ENCODE peak calls at places on chromosomes 1 and 21, in eight cellular contexts. F, C, P, B, Z, V, R and I are unnamed samples.
A peak's percentile ranks its signal among the peaks of the same experiment; 100 is the strongest.

GRCh38 chr1:184866991-184867788 is 107.1 kb downstream of the NIBAN1 start:
- DNase-seq in F (no peak), C (peak; percentile 98), P (peak; percentile 10), B (no peak), Z (no peak), V (no peak), R (no peak), I (peak; percentile 44)

GRCh38 chr1:193418745-193419058 is 232.3 kb upstream of the B3GALT2 start:
- DNase-seq in F (no peak), C (no peak), P (no peak), B (no peak), Z (no peak), V (no peak), R (no peak), I (no peak)

GRCh38 chr1:167095368-167095767 is 1.5 kb downstream of the STYXL2 start:
- DNase-seq in F (no peak), C (peak; percentile 24), P (no peak), B (no peak), Z (peak; percentile 50), V (no peak), R (no peak), I (no peak)

GRCh38 chr1:12697406-12697805 is 18.5 kb upstream of the AADACL3 start:
- DNase-seq in F (no peak), C (no peak), P (no peak), B (no peak), Z (no peak), V (no peak), R (no peak), I (no peak)

GRCh38 chr1:199778324-199778955 is 249.1 kb upstream of the NR5A2 start:
- DNase-seq in F (no peak), C (no peak), P (no peak), B (no peak), Z (peak; percentile 21), V (no peak), R (no peak), I (no peak)

GRCh38 chr1:167752219-167752985 is 30.6 kb downstream of the MPZL1 start:
- DNase-seq in F (no peak), C (no peak), P (no peak), B (no peak), Z (no peak), V (no peak), R (no peak), I (no peak)

GRCh38 chr1:52917156-52917555 is 4.4 kb downstream of the ECHDC2 start:
- DNase-seq in F (no peak), C (peak; percentile 19), P (no peak), B (no peak), Z (no peak), V (no peak), R (no peak), I (no peak)

GRCh38 chr1:68322837-68323687 is 90.7 kb upstream of the WLS start:
- DNase-seq in F (no peak), C (peak; percentile 41), P (no peak), B (no peak), Z (no peak), V (peak; percentile 61), R (no peak), I (no peak)

GRCh38 chr1:74728736-74729135 is 4.1 kb downstream of the CRYZ start:
- DNase-seq in F (no peak), C (no peak), P (no peak), B (no peak), Z (no peak), V (no peak), R (no peak), I (no peak)

GRCh38 chr1:16178596-16179497 is 23.0 kb upstream of the EPHA2 start:
- DNase-seq in F (no peak), C (no peak), P (no peak), B (no peak), Z (no peak), V (no peak), R (no peak), I (no peak)

GRCh38 chr1:233289676-233290075 is 5.8 kb downstream of the PCNX2 start:
- DNase-seq in F (no peak), C (no peak), P (no peak), B (no peak), Z (no peak), V (no peak), R (no peak), I (no peak)
- H3K4me1 ChIP-seq in F (peaks cover 16% of the 10 kb centered on the region), C (no peaks in the 10 kb centered on the region), P (peaks cover 5% of the 10 kb centered on the region), B (peaks cover 10% of the 10 kb centered on the region), Z (no peaks in the 10 kb centered on the region), V (no peaks in the 10 kb centered on the region), R (no peaks in the 10 kb centered on the region), I (peaks cover 5% of the 10 kb centered on the region)

DNA sequence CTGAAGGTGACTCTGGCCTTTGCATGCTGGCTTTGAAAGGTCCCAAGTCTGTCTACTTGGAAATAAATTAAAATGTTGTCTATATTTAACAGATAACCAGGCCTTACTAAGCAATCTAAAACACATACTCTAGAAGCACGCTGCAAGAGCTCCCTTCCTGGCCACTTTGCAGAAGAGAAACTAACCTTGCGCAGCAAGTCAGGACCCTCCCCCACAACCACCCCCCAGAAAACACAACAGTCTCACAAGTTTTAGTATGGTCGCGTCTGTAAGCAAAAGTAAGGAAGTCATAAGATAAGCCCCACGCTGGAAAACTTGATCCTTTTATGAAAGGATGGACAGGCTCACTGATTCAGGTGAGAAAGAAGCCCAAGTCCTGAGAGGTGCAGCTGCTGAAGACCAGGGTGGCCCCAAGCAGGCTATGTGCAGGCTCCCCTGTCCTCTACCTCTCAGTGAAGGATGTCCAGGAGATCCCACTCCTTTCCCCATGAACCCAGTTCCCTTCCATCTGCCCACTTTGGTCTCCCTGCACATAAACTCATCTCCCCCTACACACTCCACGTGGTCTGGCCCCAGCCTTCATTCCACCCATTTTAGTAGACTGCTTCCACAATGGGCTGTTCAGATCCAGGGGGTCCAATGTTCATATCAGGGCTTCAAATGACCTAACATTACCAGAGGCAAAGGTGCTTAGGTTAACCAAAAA is 23.8 kb downstream of the HIVEP3 start:
- DNase-seq in F (no peak), C (no peak), P (no peak), B (no peak), Z (no peak), V (no peak), R (no peak), I (no peak)
- H3K4me1 ChIP-seq in F (no peaks in the 10 kb centered on the region), C (no peaks in the 10 kb centered on the region), P (peaks cover 71% of the 10 kb centered on the region), B (peaks cover 51% of the 10 kb centered on the region), Z (no peaks in the 10 kb centered on the region), V (no peaks in the 10 kb centered on the region), R (no peaks in the 10 kb centered on the region), I (peaks cover 37% of the 10 kb centered on the region)

DNA sequence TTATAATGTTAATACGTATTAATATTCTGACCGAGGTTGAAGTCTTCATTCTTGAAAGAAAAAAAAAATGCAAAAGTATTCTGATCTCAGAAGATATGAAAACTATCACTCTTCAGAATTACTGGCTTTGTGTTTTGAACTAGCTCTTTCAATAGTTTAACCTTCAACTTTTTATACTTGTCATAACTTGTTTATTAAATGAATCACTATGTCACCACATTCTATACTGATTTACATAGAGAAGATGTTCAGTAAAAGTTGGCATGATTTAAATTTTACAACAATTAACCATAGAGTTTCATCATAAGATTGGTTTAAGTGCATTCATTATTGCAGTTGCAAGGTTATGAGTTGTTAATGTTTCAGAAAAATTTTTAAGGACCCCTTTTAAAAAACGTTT is 57.3 kb downstream of the HS2ST1 start:
- DNase-seq in F (no peak), C (no peak), P (no peak), B (no peak), Z (no peak), V (no peak), R (no peak), I (no peak)
- H3K4me1 ChIP-seq in F (peaks cover 32% of the 10 kb centered on the region), C (no peaks in the 10 kb centered on the region), P (no peaks in the 10 kb centered on the region), B (no peaks in the 10 kb centered on the region), Z (no peaks in the 10 kb centered on the region), V (no peaks in the 10 kb centered on the region), R (no peaks in the 10 kb centered on the region), I (no peaks in the 10 kb centered on the region)

GRCh38 chr1:94925561-94926364 is 1.1 kb downstream of the CNN3 start:
- DNase-seq in F (no peak), C (peak; percentile 95), P (no peak), B (peak; percentile 74), Z (peak; percentile 64), V (peak; percentile 79), R (peak; percentile 44), I (no peak)
- H3K4me1 ChIP-seq in F (no peaks in the 10 kb centered on the region), C (peaks cover 35% of the 10 kb centered on the region), P (no peaks in the 10 kb centered on the region), B (peaks cover 47% of the 10 kb centered on the region), Z (no peaks in the 10 kb centered on the region), V (no peaks in the 10 kb centered on the region), R (no peaks in the 10 kb centered on the region), I (peaks cover 12% of the 10 kb centered on the region)

DNA sequence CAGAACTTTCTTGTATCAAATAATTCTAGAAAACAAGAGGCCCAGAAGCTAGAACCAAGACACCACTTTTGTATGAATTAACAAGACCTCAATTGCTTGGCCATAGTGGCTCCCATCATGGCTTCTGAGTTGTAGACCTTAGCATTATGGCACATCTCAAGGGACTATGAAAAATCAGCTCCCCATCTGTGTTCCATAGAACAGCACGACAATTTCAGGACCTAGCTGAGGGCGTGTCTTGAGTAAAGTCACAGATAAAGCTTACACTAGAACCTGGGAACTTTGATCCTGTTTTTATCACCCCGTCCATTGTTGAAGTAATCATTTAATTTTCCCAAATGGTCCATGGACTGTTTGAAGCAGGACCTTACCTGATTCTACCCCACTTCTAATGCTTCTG is 44.8 kb downstream of the RUNX1 start:
- DNase-seq in F (no peak), C (no peak), P (no peak), B (no peak), Z (no peak), V (no peak), R (no peak), I (no peak)
- H3K4me1 ChIP-seq in F (no peaks in the 10 kb centered on the region), C (no peaks in the 10 kb centered on the region), P (peaks cover 35% of the 10 kb centered on the region), B (peaks cover 26% of the 10 kb centered on the region), Z (no peaks in the 10 kb centered on the region), V (no peaks in the 10 kb centered on the region), R (no peaks in the 10 kb centered on the region), I (peaks cover 31% of the 10 kb centered on the region)

GRCh38 chr1:27567183-27567526 is 36.8 kb downstream of the AHDC1 start:
- DNase-seq in F (no peak), C (no peak), P (no peak), B (no peak), Z (no peak), V (no peak), R (no peak), I (no peak)

GRCh38 chr1:27567931-27568246 is 36.1 kb downstream of the AHDC1 start:
- DNase-seq in F (no peak), C (no peak), P (no peak), B (no peak), Z (no peak), V (no peak), R (no peak), I (no peak)

GRCh38 chr1:27568247-27569087 is 35.5 kb downstream of the AHDC1 start:
- DNase-seq in F (peak; percentile 94), C (peak; percentile 96), P (peak; percentile 92), B (peak; percentile 96), Z (peak; percentile 93), V (peak; percentile 96), R (peak; percentile 95), I (peak; percentile 94)

GRCh38 chr1:27564710-27565649 is 39.0 kb downstream of the AHDC1 start:
- DNase-seq in F (no peak), C (no peak), P (no peak), B (no peak), Z (no peak), V (peak; percentile 79), R (no peak), I (no peak)

GRCh38 chr1:27566462-27567182 is 37.3 kb downstream of the AHDC1 start:
- DNase-seq in F (no peak), C (no peak), P (no peak), B (no peak), Z (no peak), V (no peak), R (no peak), I (no peak)
- H3K4me1 ChIP-seq in F (peaks cover 19% of the 10 kb centered on the region), C (peaks cover 90% of the 10 kb centered on the region), P (peaks cover 7% of the 10 kb centered on the region), B (peaks cover 84% of the 10 kb centered on the region), Z (peaks cover 15% of the 10 kb centered on the region), V (no peaks in the 10 kb centered on the region), R (peaks cover 17% of the 10 kb centered on the region), I (peaks cover 15% of the 10 kb centered on the region)

GRCh38 chr1:94194079-94194478 is 43.3 kb downstream of the ARHGAP29 start:
- DNase-seq in F (no peak), C (no peak), P (no peak), B (no peak), Z (no peak), V (no peak), R (no peak), I (no peak)
- H3K4me1 ChIP-seq in F (no peaks in the 10 kb centered on the region), C (peaks cover 12% of the 10 kb centered on the region), P (no peaks in the 10 kb centered on the region), B (no peaks in the 10 kb centered on the region), Z (no peaks in the 10 kb centered on the region), V (no peaks in the 10 kb centered on the region), R (no peaks in the 10 kb centered on the region), I (no peaks in the 10 kb centered on the region)